ENCODE peak calls at places on chromosomes 7 and 10, in four cellular contexts. C, U, I and R are unnamed samples.
A peak's percentile ranks its signal among the peaks of the same experiment; 100 is the strongest.

GRCh38 chr7:11266101-11266500 is 292.4 kb downstream of the PHF14 start:
- DNase-seq in I (no peak), U (no peak), C (no peak), R (no peak)

GRCh38 chr7:158589653-158590052 is 2.0 kb upstream of the PTPRN2 start:
- DNase-seq in I (no peak), U (no peak), C (no peak), R (no peak)

GRCh38 chr10:73892314-73893080 is 18.1 kb upstream of the CAMK2G start:
- DNase-seq in C (no peak), U (peak; percentile 72), I (no peak), R (peak; percentile 77)

GRCh38 chr7:135923700-135924261 is 53.4 kb downstream of the MTPN start:
- DNase-seq in I (no peak), C (no peak), U (peak; percentile 80), R (peak; percentile 92)

GRCh38 chr10:113045155-113046055 is 95.4 kb downstream of the TCF7L2 start:
- DNase-seq in I (no peak), U (peak; percentile 78), C (no peak), R (peak; percentile 83)

GRCh38 chr7:889391-889790 is 13.0 kb downstream of the GET4 start:
- DNase-seq in U (no peak), C (no peak), I (no peak), R (no peak)

GRCh38 chr7:135362871-135363270 is 129.2 kb downstream of the STRA8 start:
- DNase-seq in U (no peak), C (no peak), I (no peak), R (no peak)

GRCh38 chr10:58384095-58384494 is 1.1 kb upstream of the TFAM start:
- DNase-seq in U (no peak), I (no peak), C (no peak), R (peak; percentile 21)

GRCh38 chr10:19998482-19998881 is 182.2 kb downstream of the PLXDC2 start:
- DNase-seq in I (no peak), U (no peak), C (no peak), R (no peak)

GRCh38 chr10:72764151-72764550 is 72.2 kb downstream of the MCU start:
- DNase-seq in I (no peak), U (peak; percentile 91), C (no peak), R (peak; percentile 61)

GRCh38 chr7:46352335-46352954 is 431.4 kb upstream of the IGFBP3 start:
- DNase-seq in C (peak; percentile 24), U (peak; percentile 74), I (no peak), R (peak; percentile 66)

GRCh38 chr7:67593807-67594206 is 597.2 kb downstream of the TYW1 start:
- DNase-seq in U (no peak), I (no peak), C (no peak), R (no peak)

GRCh38 chr10:11805792-11806191 is 17.4 kb upstream of the PROSER2 start:
- DNase-seq in I (no peak), U (no peak), C (no peak), R (no peak)

GRCh38 chr7:120473352-120473751 is 200.4 kb downstream of the KCND2 start:
- DNase-seq in U (no peak), C (no peak), I (no peak), R (no peak)

GRCh38 chr7:14590206-14590605 is 312.3 kb downstream of the DGKB start:
- DNase-seq in U (no peak), C (no peak), I (no peak), R (no peak)

GRCh38 chr7:155885162-155886160 is 73.2 kb upstream of the SHH start:
- DNase-seq in I (no peak), C (peak; percentile 40), U (peak; percentile 83), R (peak; percentile 74)